ENCODE peak calls at places on chromosomes 4 and X, in four cellular contexts. One of them, this sample, is unnamed. For H3K4me1, the result is how much of the 10 kb centered on the place peaks cover.

GRCh38 chrX:129840334-129840733 is 3.4 kb downstream of the ZDHHC9 start:
- DNase-seq in K562: no peak
- DNase-seq in HepG2: peak
- DNase-seq in HCT116: no peak
- DNase-seq in this sample: no peak

GRCh38 chr4:94849901-94850300 is 92.1 kb downstream of the BMPR1B start:
- DNase-seq in K562: no peak
- DNase-seq in HepG2: no peak
- DNase-seq in HCT116: no peak
- DNase-seq in this sample: no peak

GRCh38 chrX:111164728-111165127 is 68.7 kb downstream of the PAK3 start:
- DNase-seq in K562: no peak
- DNase-seq in HepG2: no peak
- DNase-seq in HCT116: no peak
- DNase-seq in this sample: no peak

GRCh38 chrX:133674726-133675470 is 259.6 kb upstream of the GPC4 start:
- DNase-seq in K562: no peak
- DNase-seq in HepG2: peak
- DNase-seq in HCT116: no peak
- DNase-seq in this sample: no peak

GRCh38 chr4:138519436-138519835 is 277.3 kb upstream of the SLC7A11 start:
- DNase-seq in K562: no peak
- DNase-seq in HepG2: no peak
- DNase-seq in HCT116: no peak
- DNase-seq in this sample: no peak

GRCh38 chr4:1379801-1380331 is 26.4 kb downstream of the NKX1-1 start:
- DNase-seq in K562: no peak
- DNase-seq in HepG2: no peak
- DNase-seq in HCT116: no peak
- DNase-seq in this sample: no peak

GRCh38 chrX:13994681-13995080 is 35.0 kb downstream of the GEMIN8 start:
- DNase-seq in K562: no peak
- DNase-seq in HepG2: no peak
- DNase-seq in HCT116: no peak
- DNase-seq in this sample: no peak

GRCh38 chr4:7034262-7035081 is 8.7 kb upstream of the TADA2B start:
- DNase-seq in K562: no peak
- DNase-seq in HepG2: peak
- DNase-seq in HCT116: no peak
- DNase-seq in this sample: no peak

GRCh38 chr4:4542824-4543485 is 1.1 kb upstream of the STX18 start:
- DNase-seq in K562: no peak
- DNase-seq in HepG2: peak
- DNase-seq in HCT116: no peak
- DNase-seq in this sample: no peak

GRCh38 chr4:19009886-19010285 is 988.3 kb upstream of the LCORL start:
- DNase-seq in K562: no peak
- DNase-seq in HepG2: no peak
- DNase-seq in HCT116: no peak
- DNase-seq in this sample: no peak

GRCh38 chrX:12080265-12080664 is 58.0 kb upstream of the FRMPD4 start:
- DNase-seq in K562: peak
- DNase-seq in HepG2: peak
- DNase-seq in HCT116: no peak
- DNase-seq in this sample: no peak

GRCh38 chr4:156950090-156950489 is 21.5 kb downstream of the PDGFC start:
- DNase-seq in K562: no peak
- DNase-seq in HepG2: no peak
- DNase-seq in HCT116: no peak
- DNase-seq in this sample: no peak
- H3K4me1 ChIP-seq in K562: under half
- H3K4me1 ChIP-seq in HepG2: under half
- H3K4me1 ChIP-seq in HCT116: under half
- H3K4me1 ChIP-seq in this sample: half or more

GRCh38 chrX:3326721-3327120 is 19.7 kb downstream of the MXRA5 start:
- DNase-seq in K562: no peak
- DNase-seq in HepG2: no peak
- DNase-seq in HCT116: no peak
- DNase-seq in this sample: no peak
- TF ChIP-seq TCF7L2 in K562: no peak
- TF ChIP-seq TCF7L2 in HepG2: no peak
- TF ChIP-seq TCF7L2 in HCT116: no peak
- TF ChIP-seq TCF7L2 in this sample: no peak

DNA sequence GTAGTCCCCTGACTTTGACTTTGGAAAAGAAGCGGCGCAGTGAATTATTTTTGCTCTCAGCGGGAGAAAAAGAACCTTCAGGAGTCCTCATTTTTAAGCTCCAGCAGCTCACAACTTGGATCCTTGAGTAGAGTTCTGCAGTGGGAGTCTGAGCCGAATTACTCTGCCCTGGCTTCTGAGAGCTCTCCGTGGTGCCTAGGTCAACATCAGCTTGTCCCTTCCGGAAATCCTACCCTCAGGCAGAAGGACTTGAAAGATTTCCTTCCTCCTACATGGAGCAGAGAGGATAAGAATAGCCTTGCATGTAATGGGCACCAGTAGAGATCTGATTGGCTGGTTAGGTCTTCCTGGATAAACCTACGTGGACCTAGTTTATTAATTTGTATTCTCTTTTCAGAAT is 549.7 kb upstream of the TENM3 start:
- DNase-seq in K562: no peak
- DNase-seq in HepG2: no peak
- DNase-seq in HCT116: no peak
- DNase-seq in this sample: no peak
- TF ChIP-seq REST in K562: no peak
- TF ChIP-seq REST in HepG2: no peak
- TF ChIP-seq REST in HCT116: no peak
- TF ChIP-seq REST in this sample: no peak

DNA sequence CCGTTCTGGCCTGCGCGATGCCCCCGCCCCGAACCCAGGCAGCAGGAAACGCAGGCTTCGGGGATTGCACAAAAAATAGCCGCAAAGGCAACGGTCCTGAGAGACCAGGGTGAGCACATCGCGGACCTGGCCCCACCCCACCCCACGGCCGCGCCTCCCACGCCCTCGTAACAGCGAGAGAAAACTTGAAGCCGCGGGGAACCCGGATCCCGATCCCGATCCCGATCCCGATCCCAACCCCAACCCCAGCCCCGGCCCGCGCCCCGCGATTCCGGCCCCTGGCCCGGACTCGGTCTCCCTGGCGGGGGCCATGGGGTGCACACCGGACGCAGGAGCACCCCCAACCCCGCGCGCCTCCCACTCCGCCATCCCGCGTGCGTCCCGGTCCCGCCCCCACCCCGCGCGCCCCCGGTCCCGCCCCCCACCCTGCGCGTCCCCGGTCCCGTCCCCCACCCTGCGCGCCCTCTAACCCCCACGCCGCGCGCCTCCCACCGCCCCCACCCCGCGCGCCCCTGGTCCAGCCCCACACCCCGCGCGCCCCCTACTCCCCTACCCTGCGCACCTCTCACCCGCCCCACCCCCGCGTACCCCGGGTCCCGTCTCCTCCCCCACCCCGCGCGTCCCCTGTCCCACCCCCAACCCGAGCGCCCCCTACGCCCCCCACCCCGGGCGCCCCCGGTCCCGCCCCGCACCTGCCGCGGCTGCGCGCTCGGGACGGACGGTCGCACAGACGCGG is 29.0 kb downstream of the NOP14 start:
- DNase-seq in K562: peak
- DNase-seq in HepG2: no peak
- DNase-seq in HCT116: no peak
- DNase-seq in this sample: no peak
- H3K4me1 ChIP-seq in K562: under half
- H3K4me1 ChIP-seq in HepG2: under half
- H3K4me1 ChIP-seq in HCT116: under half
- H3K4me1 ChIP-seq in this sample: under half

GRCh38 chr4:13750594-13750993 is 123.1 kb upstream of the BOD1L1 start:
- DNase-seq in K562: no peak
- DNase-seq in HepG2: no peak
- DNase-seq in HCT116: no peak
- DNase-seq in this sample: no peak
- TF ChIP-seq TCF7L2 in K562: no peak
- TF ChIP-seq TCF7L2 in HepG2: no peak
- TF ChIP-seq TCF7L2 in HCT116: no peak
- TF ChIP-seq TCF7L2 in this sample: no peak

GRCh38 chrX:2513120-2513664 is 12.4 kb upstream of the DHRSX start:
- DNase-seq in K562: no peak
- DNase-seq in HepG2: no peak
- DNase-seq in HCT116: no peak
- DNase-seq in this sample: no peak
- TF ChIP-seq REST in K562: no peak
- TF ChIP-seq REST in HepG2: no peak
- TF ChIP-seq REST in HCT116: no peak
- TF ChIP-seq REST in this sample: no peak

This sample was measured in Panc1.